ENCODE peak calls at places on chromosomes 13 and 19, in nine cellular contexts. K is NCI-H510A treated with DMSO at 0.1 percent for 48 hours; R is HFFc6; H is smooth muscle cell of the brain vasculature; L is GM23338; T is NCI-H774; X is type B pancreatic cell; Q is stimulated activated naive CD8-positive, alpha-beta T cell treated with anti-CD3 and anti-CD28 coated beads, Interleukin-15, Interleukin-2, amounts not matched to agents 100 U/mL and 50 U/mL, for 24 hours; W is activated gamma-delta T cell. B is an unnamed sample.

GRCh38 chr19:30338878-30339623 is 33.1 kb upstream of the ZNF536 start:
- DNase-seq in K (no peak), R (no peak), H (no peak), L (no peak), T (no peak), X (no peak), Q (no peak), W (no peak), B (no peak)

GRCh38 chr13:75312884-75313520 is 169.0 kb downstream of the TBC1D4 start:
- DNase-seq in K (no peak), R (no peak), H (no peak), L (no peak), T (no peak), X (no peak), Q (peak; percentile 73), W (no peak), B (no peak)

GRCh38 chr19:39145180-39145953 is 19.8 kb downstream of the PAK4 start:
- DNase-seq in K (no peak), R (no peak), H (no peak), L (no peak), T (no peak), X (no peak), Q (no peak), W (no peak), B (peak; percentile 50)

GRCh38 chr19:44202470-44202869 is 9.9 kb upstream of the ZNF227 start:
- DNase-seq in K (no peak), R (peak; percentile 25), H (no peak), L (no peak), T (no peak), X (no peak), Q (no peak), W (no peak), B (no peak)

GRCh38 chr13:36395280-36395679 is 37.0 kb upstream of the CCNA1 start:
- DNase-seq in K (no peak), R (peak; percentile 61), H (no peak), L (peak; percentile 52), T (no peak), X (no peak), Q (no peak), W (no peak), B (no peak)

GRCh38 chr13:66689037-66689619 is 541.0 kb downstream of the PCDH9 start:
- DNase-seq in K (no peak), R (no peak), H (no peak), L (peak; percentile 19), T (no peak), X (no peak), Q (no peak), W (no peak), B (no peak)

GRCh38 chr13:98523455-98524102 is 53.3 kb downstream of the STK24 start:
- DNase-seq in K (no peak), R (no peak), H (no peak), L (no peak), T (no peak), X (no peak), Q (no peak), W (no peak), B (no peak)

GRCh38 chr19:8311461-8312260 is 3.5 kb upstream of the CD320 start:
- DNase-seq in K (no peak), R (peak; percentile 0), H (no peak), L (no peak), T (no peak), X (no peak), Q (no peak), W (no peak), B (no peak)

GRCh38 chr19:39217094-39217493 is 13.0 kb upstream of the SYCN start:
- DNase-seq in K (no peak), R (no peak), H (no peak), L (no peak), T (no peak), X (no peak), Q (no peak), W (no peak), B (no peak)

GRCh38 chr19:29566496-29567054 is 39.5 kb upstream of the POP4 start:
- DNase-seq in K (no peak), R (no peak), H (no peak), L (no peak), T (no peak), X (no peak), Q (no peak), W (no peak), B (no peak)

GRCh38 chr19:7226749-7227148 is 67.5 kb downstream of the INSR start:
- DNase-seq in K (no peak), R (no peak), H (no peak), L (no peak), T (no peak), X (no peak), Q (no peak), W (no peak), B (no peak)

GRCh38 chr19:17296278-17296677 is 6.9 kb downstream of the ABHD8 start:
- DNase-seq in K (no peak), R (peak; percentile 59), H (no peak), L (no peak), T (no peak), X (no peak), Q (no peak), W (no peak), B (no peak)

GRCh38 chr13:94860981-94861407 is 148.6 kb upstream of the SOX21 start:
- DNase-seq in K (peak; percentile 34), R (peak; percentile 19), H (no peak), L (no peak), T (no peak), X (no peak), Q (no peak), W (no peak), B (no peak)

GRCh38 chr13:73251866-73252265 is 193.1 kb downstream of the KLF5 start:
- DNase-seq in K (no peak), R (no peak), H (no peak), L (no peak), T (no peak), X (no peak), Q (no peak), W (no peak), B (no peak)

GRCh38 chr19:1910169-1910568 is 5.0 kb downstream of the ADAT3 start:
- DNase-seq in K (no peak), R (peak; percentile 22), H (no peak), L (no peak), T (no peak), X (no peak), Q (no peak), W (no peak), B (no peak)

GRCh38 chr19:42295342-42295741 is 6.6 kb upstream of the PRR19 start:
- DNase-seq in K (no peak), R (no peak), H (no peak), L (no peak), T (no peak), X (no peak), Q (no peak), W (no peak), B (no peak)

GRCh38 chr19:1483979-1484428 is 5.0 kb upstream of the C19orf25 start:
- DNase-seq in K (no peak), R (no peak), H (no peak), L (no peak), T (no peak), X (no peak), Q (no peak), W (no peak), B (no peak)

GRCh38 chr19:7894612-7895309 is 6.5 kb downstream of the LRRC8E start:
- DNase-seq in K (peak; percentile 44), R (no peak), H (no peak), L (peak; percentile 59), T (no peak), X (no peak), Q (no peak), W (no peak), B (no peak)

GRCh38 chr19:18304194-18304495 is 18.7 kb downstream of the LSM4 start:
- DNase-seq in K (no peak), R (no peak), H (no peak), L (no peak), T (no peak), X (no peak), Q (peak; percentile 52), W (no peak), B (no peak)

GRCh38 chr13:28494861-28495585 is at the start of gene FLT1:
- DNase-seq in K (peak; percentile 39), R (peak; percentile 38), H (no peak), L (peak; percentile 93), T (no peak), X (peak; percentile 71), Q (peak; percentile 48), W (no peak), B (peak; percentile 26)

GRCh38 chr13:40818926-40819325 is 29.5 kb downstream of the SLC25A15 start:
- DNase-seq in K (no peak), R (no peak), H (no peak), L (no peak), T (no peak), X (no peak), Q (no peak), W (no peak), B (no peak)

GRCh38 chr13:91106565-91106964 is 240.9 kb upstream of the MIR17HG start:
- DNase-seq in K (no peak), R (no peak), H (no peak), L (no peak), T (no peak), X (no peak), Q (no peak), W (no peak), B (no peak)

GRCh38 chr19:7482584-7483439 is 6.0 kb downstream of the PEX11G start:
- DNase-seq in K (no peak), R (no peak), H (no peak), L (peak; percentile 97), T (peak; percentile 1), X (no peak), Q (no peak), W (no peak), B (no peak)

GRCh38 chr13:109677206-109677605 is 109.2 kb downstream of the IRS2 start:
- DNase-seq in K (no peak), R (no peak), H (no peak), L (no peak), T (no peak), X (no peak), Q (no peak), W (no peak), B (no peak)

GRCh38 chr13:107462501-107462900 is 752.8 kb downstream of the LIG4 start:
- DNase-seq in K (no peak), R (no peak), H (no peak), L (no peak), T (no peak), X (no peak), Q (no peak), W (no peak), B (no peak)

GRCh38 chr13:25415196-25415595 is 43.4 kb downstream of the ATP8A2 start:
- DNase-seq in K (peak; percentile 88), R (no peak), H (no peak), L (no peak), T (no peak), X (no peak), Q (no peak), W (no peak), B (no peak)

GRCh38 chr19:46413262-46414031 is at the start of gene CCDC8:
- DNase-seq in K (peak; percentile 90), R (peak; percentile 64), H (peak; percentile 90), L (peak; percentile 98), T (no peak), X (peak; percentile 89), Q (no peak), W (no peak), B (peak; percentile 95)

GRCh38 chr19:19457691-19458090 is 52.2 kb downstream of the GATAD2A start:
- DNase-seq in K (no peak), R (no peak), H (no peak), L (no peak), T (no peak), X (no peak), Q (no peak), W (no peak), B (no peak)

GRCh38 chr13:50801087-50801931 is 42.2 kb downstream of the DLEU7 start:
- DNase-seq in K (peak; percentile 71), R (peak; percentile 57), H (peak; percentile 57), L (peak; percentile 87), T (peak; percentile 38), X (peak; percentile 72), Q (peak; percentile 67), W (no peak), B (peak; percentile 54)

GRCh38 chr13:95317037-95317989 is 16.1 kb upstream of the ABCC4 start:
- DNase-seq in K (no peak), R (no peak), H (no peak), L (no peak), T (no peak), X (no peak), Q (no peak), W (no peak), B (no peak)

GRCh38 chr13:33723772-33724435 is 94.0 kb upstream of the RFC3 start:
- DNase-seq in K (peak; percentile 66), R (peak; percentile 73), H (peak; percentile 67), L (peak; percentile 93), T (peak; percentile 76), X (no peak), Q (peak; percentile 59), W (no peak), B (peak; percentile 86)

B was measured in uterus.